ENCODE peak calls at places on chromosomes 3 and 15, in six cellular contexts. J is A549, X is WTC11, V is endothelial cell of umbilical vein, C is HepG2, B is H1. I is an unnamed sample.

GRCh38 chr3:127012091-127012490 is 29.2 kb downstream of the PLXNA1 start:
- DNase-seq in J (no peak), X (no peak), V (no peak), C (no peak), B (no peak), I (no peak)

GRCh38 chr15:52575072-52575471 is 6.2 kb upstream of the ARPP19 start:
- DNase-seq in J (no peak), X (no peak), V (no peak), C (no peak), B (no peak), I (no peak)

GRCh38 chr15:21270474-21270873 is 169.8 kb downstream of the POTEB3 start:
- DNase-seq in J (peak; percentile 3), X (no peak), V (no peak), C (no peak), B (no peak), I (no peak)

GRCh38 chr3:1082024-1082633 is 10.7 kb upstream of the CNTN6 start:
- DNase-seq in J (peak; percentile 43), X (no peak), V (peak; percentile 1), C (peak; percentile 1), B (no peak), I (no peak)

GRCh38 chr3:8869613-8870012 is 93.7 kb downstream of the RAD18 start:
- DNase-seq in J (peak; percentile 93), X (no peak), V (peak; percentile 71), C (peak; percentile 77), B (no peak), I (no peak)

GRCh38 chr15:98854496-98854895 is 153.1 kb downstream of the PGPEP1L start:
- DNase-seq in J (no peak), X (no peak), V (no peak), C (no peak), B (no peak), I (no peak)

GRCh38 chr3:131421301-131421700 is 39.7 kb downstream of the NUDT16 start:
- DNase-seq in J (no peak), X (no peak), V (no peak), C (no peak), B (no peak), I (no peak)

GRCh38 chr15:84996055-84996454 is 14.4 kb downstream of the PDE8A start:
- DNase-seq in J (no peak), X (no peak), V (no peak), C (no peak), B (no peak), I (no peak)

GRCh38 chr3:98398513-98398912 is 8.0 kb downstream of the OR5K3 start:
- DNase-seq in J (no peak), X (no peak), V (no peak), C (no peak), B (no peak), I (no peak)

GRCh38 chr3:42025388-42026138 is 63.7 kb upstream of the ULK4 start:
- DNase-seq in J (peak; percentile 67), X (peak; percentile 67), V (peak; percentile 98), C (no peak), B (no peak), I (peak; percentile 85)

GRCh38 chr3:117523407-117523806 is 813.8 kb downstream of the TUSC7 start:
- DNase-seq in J (no peak), X (no peak), V (no peak), C (no peak), B (no peak), I (no peak)

GRCh38 chr3:9194509-9195184 is 54.8 kb downstream of the SRGAP3 start:
- DNase-seq in J (peak; percentile 10), X (no peak), V (no peak), C (no peak), B (no peak), I (no peak)

GRCh38 chr3:143831208-143831607 is 17.1 kb downstream of the SLC9A9 start:
- DNase-seq in J (no peak), X (no peak), V (peak; percentile 72), C (no peak), B (no peak), I (no peak)

GRCh38 chr3:22934973-22935372 is 268.2 kb upstream of the UBE2E2 start:
- DNase-seq in J (no peak), X (no peak), V (no peak), C (no peak), B (no peak), I (no peak)

GRCh38 chr3:192570757-192571156 is 156.6 kb downstream of the FGF12 start:
- DNase-seq in J (no peak), X (no peak), V (no peak), C (no peak), B (no peak), I (no peak)

GRCh38 chr15:89378699-89379422 is 44.2 kb upstream of the POLG start:
- DNase-seq in J (no peak), X (no peak), V (no peak), C (no peak), B (no peak), I (no peak)

GRCh38 chr3:66076861-66077495 is 38.3 kb upstream of the MAGI1 start:
- DNase-seq in J (no peak), X (no peak), V (no peak), C (no peak), B (no peak), I (no peak)

GRCh38 chr3:46935989-46936620 is 40.4 kb downstream of the CCDC12 start:
- DNase-seq in J (no peak), X (no peak), V (no peak), C (no peak), B (no peak), I (no peak)

GRCh38 chr3:153572654-153573053 is 410.6 kb downstream of the RAP2B start:
- DNase-seq in J (no peak), X (no peak), V (no peak), C (peak; percentile 3), B (no peak), I (no peak)

GRCh38 chr3:84980456-84980855 is 21.7 kb downstream of the CADM2 start:
- DNase-seq in J (no peak), X (no peak), V (no peak), C (no peak), B (no peak), I (no peak)

GRCh38 chr3:188829577-188829976 is 342.2 kb upstream of the TPRG1 start:
- DNase-seq in J (no peak), X (no peak), V (no peak), C (no peak), B (no peak), I (no peak)

DNA sequence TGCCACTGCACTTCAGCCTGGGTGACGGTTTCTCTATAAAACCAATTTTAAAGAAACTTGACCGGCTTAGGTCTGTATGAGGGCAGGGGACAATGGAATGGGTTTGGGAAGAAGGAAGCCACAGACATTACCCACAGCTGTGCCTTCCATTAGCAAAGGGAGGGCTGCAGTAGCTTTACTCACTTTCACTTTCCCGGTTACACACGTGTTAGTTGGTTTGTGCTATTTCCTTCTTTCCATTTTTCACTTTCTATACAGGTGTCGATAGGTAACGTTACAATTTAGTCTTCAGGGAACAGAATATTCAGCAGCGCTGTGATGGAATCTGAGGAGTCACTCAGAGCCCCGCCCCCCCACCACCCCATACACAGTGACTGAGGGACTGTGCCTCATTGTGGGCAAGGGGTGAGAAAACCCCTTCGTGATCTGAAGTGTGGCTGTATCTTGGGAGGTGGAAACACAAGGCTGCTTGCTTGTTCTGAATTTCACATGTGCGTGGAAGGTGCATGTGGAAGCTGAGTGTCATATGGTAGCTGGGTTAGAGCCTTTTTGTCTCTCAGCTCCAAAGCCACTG is 44.8 kb upstream of the RPL32 start:
- DNase-seq in J (no peak), X (no peak), V (no peak), C (no peak), B (no peak), I (peak; percentile 17)
- TF ChIP-seq JUN in J (no peak), X (no peak), V (no peak), C (no peak), B (no peak), I (no peak)

GRCh38 chr3:49648354-49649057 is 25.6 kb upstream of the APEH start:
- DNase-seq in J (no peak), X (no peak), V (no peak), C (no peak), B (no peak), I (peak; percentile 13)

GRCh38 chr3:49649576-49649975 is 24.6 kb upstream of the APEH start:
- DNase-seq in J (no peak), X (no peak), V (no peak), C (peak; percentile 25), B (no peak), I (no peak)

GRCh38 chr3:49650177-49650576 is 24.0 kb upstream of the APEH start:
- DNase-seq in J (no peak), X (no peak), V (no peak), C (no peak), B (no peak), I (no peak)

GRCh38 chr3:49646236-49646635 is 27.9 kb upstream of the APEH start:
- DNase-seq in J (no peak), X (no peak), V (no peak), C (no peak), B (no peak), I (no peak)

GRCh38 chr3:49647741-49648140 is 26.4 kb upstream of the APEH start:
- DNase-seq in J (no peak), X (no peak), V (no peak), C (no peak), B (no peak), I (no peak)
- TF ChIP-seq JUN in J (no peak), X (no peak), V (no peak), C (no peak), B (no peak), I (no peak)

GRCh38 chr3:52024765-52025452 is 29.2 kb upstream of the RPL29 start:
- DNase-seq in J (no peak), X (no peak), V (no peak), C (no peak), B (no peak), I (no peak)

GRCh38 chr3:52021869-52022268 is 26.2 kb upstream of the RPL29 start:
- DNase-seq in J (no peak), X (no peak), V (no peak), C (no peak), B (no peak), I (peak; percentile 30)

GRCh38 chr3:52022323-52023100 is 26.8 kb upstream of the RPL29 start:
- DNase-seq in J (no peak), X (no peak), V (no peak), C (no peak), B (no peak), I (no peak)

GRCh38 chr3:52023860-52024764 is 28.4 kb upstream of the RPL29 start:
- DNase-seq in J (no peak), X (no peak), V (no peak), C (no peak), B (no peak), I (no peak)

GRCh38 chr3:52023101-52023770 is 27.5 kb upstream of the RPL29 start:
- DNase-seq in J (no peak), X (no peak), V (no peak), C (no peak), B (no peak), I (no peak)
- TF ChIP-seq JUN in J (no peak), X (no peak), V (no peak), C (no peak), B (no peak), I (no peak)

GRCh38 chr15:33655488-33655887 is 312.8 kb upstream of the CHRM5 start:
- DNase-seq in J (no peak), X (no peak), V (no peak), C (no peak), B (no peak), I (no peak)
- TF ChIP-seq JUN in J (no peak), X (no peak), V (no peak), C (no peak), B (no peak), I (no peak)

GRCh38 chr3:76991165-76991564 is 48.7 kb upstream of the ROBO2 start:
- DNase-seq in J (no peak), X (no peak), V (no peak), C (no peak), B (no peak), I (no peak)
- TF ChIP-seq JUN in J (no peak), X (no peak), V (no peak), C (no peak), B (no peak), I (no peak)

I was measured in K562.